ENCODE peak calls at places on chromosomes 2 and 18, in four cellular contexts. M, S, P and I are unnamed samples.

GRCh38 chr18:13809025-13809384 is 14.9 kb upstream of the MC5R start:
- DNase-seq in P (no peak), S (no peak), M (no peak), I (no peak)

GRCh38 chr2:16169381-16169960 is 229.1 kb downstream of the MYCN start:
- DNase-seq in P (no peak), S (no peak), M (no peak), I (no peak)

GRCh38 chr2:86337235-86338099 is at the start of gene REEP1:
- DNase-seq in S (no peak), M (no peak), P (peak; percentile 4), I (peak; percentile 27)

GRCh38 chr18:77101410-77102245 is 31.0 kb downstream of the MBP start:
- DNase-seq in S (no peak), P (peak; percentile 72), M (no peak), I (no peak)

GRCh38 chr2:235863414-235863813 is 304.8 kb downstream of the GBX2 start:
- DNase-seq in M (no peak), P (no peak), S (no peak), I (no peak)

GRCh38 chr2:158688722-158689121 is 106.4 kb upstream of the DAPL1 start:
- DNase-seq in P (no peak), S (no peak), M (no peak), I (no peak)

GRCh38 chr18:3221496-3221895 is 1.7 kb upstream of the MYOM1 start:
- DNase-seq in P (no peak), M (no peak), S (no peak), I (no peak)

GRCh38 chr2:173574304-173574703 is 219.6 kb downstream of the CDCA7 start:
- DNase-seq in P (no peak), M (no peak), S (no peak), I (no peak)

GRCh38 chr2:206255003-206255402 is 19.5 kb upstream of the ZDBF2 start:
- DNase-seq in S (no peak), M (no peak), P (no peak), I (no peak)

GRCh38 chr18:907880-908512 is 3.3 kb downstream of the ADCYAP1 start:
- DNase-seq in S (no peak), P (no peak), M (no peak), I (no peak)

GRCh38 chr2:60394467-60394866 is 159.0 kb downstream of the BCL11A start:
- DNase-seq in P (no peak), S (no peak), M (no peak), I (no peak)

GRCh38 chr18:42310956-42311355 is 355.9 kb downstream of the PIK3C3 start:
- DNase-seq in P (no peak), S (no peak), M (no peak), I (no peak)

GRCh38 chr2:47172156-47172921 is 17.2 kb upstream of the STPG4 start:
- DNase-seq in M (no peak), P (no peak), S (no peak), I (no peak)

GRCh38 chr2:233082222-233082933 is 22.2 kb downstream of the INPP5D start:
- DNase-seq in P (no peak), S (no peak), M (no peak), I (no peak)

GRCh38 chr18:23862071-23862470 is 152.5 kb upstream of the TTC39C start:
- DNase-seq in P (no peak), S (no peak), M (no peak), I (no peak)

GRCh38 chr2:167057461-167057860 is 169.2 kb downstream of the XIRP2 start:
- DNase-seq in S (no peak), P (no peak), M (no peak), I (no peak)

GRCh38 chr2:46655551-46656436 is 176.4 kb downstream of the TMEM247 start:
- DNase-seq in P (no peak), S (no peak), M (no peak), I (no peak)